ENCODE peak calls at places on chromosomes 2 and 18, in four cellular contexts. P is K562, Z is GM12878, H is HepG2. T is an unnamed sample.

GRCh38 chr2:47402555-47402804 is 476 bp upstream of the MSH2 start:
- DNase-seq in P (no peak), Z (no peak), H (no peak), T (no peak)

GRCh38 chr2:69979902-69980301 is 18.5 kb upstream of the ASPRV1 start:
- DNase-seq in P (no peak), Z (no peak), H (no peak), T (no peak)

GRCh38 chr2:73035899-73036778 is 35.4 kb downstream of the SFXN5 start:
- DNase-seq in P (peak), Z (no peak), H (peak), T (no peak)

GRCh38 chr2:216837740-216838139 is 22.1 kb downstream of the TNP1 start:
- DNase-seq in P (no peak), Z (no peak), H (no peak), T (no peak)

GRCh38 chr2:174951746-174952145 is 53.4 kb downstream of the CHN1 start:
- DNase-seq in P (no peak), Z (no peak), H (no peak), T (no peak)

GRCh38 chr2:234981197-234982095 is 29.6 kb downstream of the SH3BP4 start:
- DNase-seq in P (no peak), Z (no peak), H (peak), T (peak)

GRCh38 chr2:39377226-39377939 is 59.7 kb downstream of the MAP4K3 start:
- DNase-seq in P (peak), Z (peak), H (no peak), T (no peak)

GRCh38 chr18:50637961-50638622 is 78.2 kb downstream of the MAPK4 start:
- DNase-seq in P (no peak), Z (no peak), H (no peak), T (no peak)

GRCh38 chr2:230231251-230231650 is 5.7 kb downstream of the SP140 start:
- DNase-seq in P (no peak), Z (no peak), H (no peak), T (no peak)

GRCh38 chr2:113111823-113112287 is 15.5 kb upstream of the IL1RN start:
- DNase-seq in P (no peak), Z (no peak), H (no peak), T (no peak)

GRCh38 chr2:129192841-129193253 is 786.6 kb upstream of the RAB6C start:
- DNase-seq in P (no peak), Z (no peak), H (no peak), T (no peak)

GRCh38 chr2:155145758-155146229 is 447.3 kb downstream of the KCNJ3 start:
- DNase-seq in P (no peak), Z (peak), H (no peak), T (no peak)

GRCh38 chr2:223941579-223942277 is 3.4 kb downstream of the WDFY1 start:
- DNase-seq in P (no peak), Z (peak), H (no peak), T (peak)

GRCh38 chr2:38277245-38278119 is 99.6 kb downstream of the ATL2 start:
- DNase-seq in P (no peak), Z (no peak), H (peak), T (no peak)

GRCh38 chr2:128260239-128261138 is 58.2 kb downstream of the HS6ST1 start:
- DNase-seq in P (no peak), Z (no peak), H (peak), T (peak)

GRCh38 chr18:7754725-7755181 is 187.6 kb downstream of the PTPRM start:
- DNase-seq in P (no peak), Z (no peak), H (peak), T (no peak)

GRCh38 chr2:197647961-197648690 is 27.3 kb downstream of the RFTN2 start:
- DNase-seq in P (no peak), Z (no peak), H (no peak), T (peak)

GRCh38 chr2:120674246-120675170 is 61.2 kb upstream of the GLI2 start:
- DNase-seq in P (no peak), Z (no peak), H (no peak), T (no peak)

GRCh38 chr2:224954980-224955379 is 87.3 kb downstream of the DOCK10 start:
- DNase-seq in P (no peak), Z (no peak), H (no peak), T (no peak)

GRCh38 chr2:239548491-239548890 is 147.7 kb upstream of the HDAC4 start:
- DNase-seq in P (no peak), Z (no peak), H (no peak), T (no peak)

GRCh38 chr2:147173186-147173575 is 671.6 kb upstream of the ACVR2A start:
- DNase-seq in P (no peak), Z (no peak), H (peak), T (no peak)

GRCh38 chr18:79850731-79851130 is 53.0 kb downstream of the KCNG2 start:
- DNase-seq in P (no peak), Z (no peak), H (no peak), T (no peak)

GRCh38 chr2:135424849-135425248 is 106.2 kb downstream of the ZRANB3 start:
- DNase-seq in P (no peak), Z (no peak), H (no peak), T (no peak)

DNA sequence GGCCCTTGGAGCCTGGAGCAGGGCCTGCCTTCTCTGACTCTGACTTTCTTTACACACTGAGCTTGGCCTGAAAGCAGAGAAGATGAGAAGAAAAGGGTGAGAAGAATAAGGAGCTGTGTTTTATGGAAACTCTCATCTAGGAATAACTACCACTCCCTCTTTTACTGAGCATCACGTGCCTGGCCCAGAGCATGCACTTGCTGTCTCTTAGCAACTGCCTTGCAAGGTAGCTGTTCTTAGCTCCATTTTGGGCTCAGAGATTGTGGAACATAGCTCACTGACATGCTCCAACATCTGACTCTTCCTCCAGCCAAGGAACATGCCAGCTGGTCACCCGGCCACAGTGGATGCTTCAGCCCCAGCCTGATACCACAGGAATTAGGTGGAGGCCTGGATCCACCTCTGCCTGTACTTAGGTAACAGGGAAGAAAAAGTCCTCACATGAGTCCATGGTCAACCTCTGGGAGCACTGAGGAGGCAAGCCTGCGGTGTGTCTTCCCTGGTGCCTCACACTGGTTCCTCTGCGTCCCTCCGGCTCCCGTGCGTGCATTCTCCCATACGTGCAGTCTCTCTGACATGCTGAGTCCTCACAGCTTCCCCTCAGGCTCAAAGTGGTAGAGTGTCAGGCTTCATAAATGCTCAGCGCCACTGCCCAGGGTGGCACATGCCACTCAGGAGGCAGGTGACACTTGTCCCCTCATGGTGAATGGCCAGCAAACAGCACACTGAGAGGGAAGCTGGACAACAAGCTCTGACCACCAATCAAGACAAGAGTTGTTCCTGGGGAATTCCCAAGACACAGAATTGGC is 35.7 kb downstream of the AMER3 start:
- DNase-seq in P (no peak), Z (no peak), H (no peak), T (no peak)
- TF ChIP-seq MYC in P (no peak), Z (no peak), H (no peak), T (no peak)

GRCh38 chr2:122098301-122098700 is 342.9 kb downstream of the TSN start:
- DNase-seq in P (no peak), Z (no peak), H (no peak), T (no peak)

GRCh38 chr2:122096788-122097187 is 341.3 kb downstream of the TSN start:
- DNase-seq in P (no peak), Z (no peak), H (no peak), T (no peak)

DNA sequence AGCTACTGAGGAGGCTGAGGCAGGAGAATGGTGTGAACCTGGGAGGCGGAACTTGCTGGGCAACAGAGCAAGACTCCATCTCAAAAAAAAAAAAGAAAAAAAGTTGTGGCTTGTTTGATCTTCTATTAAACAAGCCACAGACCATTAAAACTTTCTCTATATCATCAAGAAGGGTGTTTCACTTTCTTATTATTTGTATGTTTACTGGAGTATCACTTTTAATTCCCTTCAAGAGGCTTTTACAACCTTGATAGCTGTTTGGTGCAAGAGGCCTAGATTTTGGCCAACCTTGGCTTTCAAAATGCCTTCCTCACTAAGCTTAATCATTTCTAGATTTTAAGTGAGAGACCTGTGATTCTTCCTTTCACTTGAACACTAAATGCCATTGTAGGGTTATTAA is 339.1 kb downstream of the TSN start:
- DNase-seq in P (no peak), Z (peak), H (no peak), T (no peak)
- TF ChIP-seq POLR2AphosphoS5 in P (no peak), Z (no peak), H (no peak), T (no peak)

GRCh38 chr18:48595703-48596218 is 56.9 kb downstream of the CTIF start:
- DNase-seq in P (no peak), Z (no peak), H (no peak), T (no peak)

GRCh38 chr18:48589797-48590519 is 51.1 kb downstream of the CTIF start:
- DNase-seq in P (no peak), Z (no peak), H (no peak), T (no peak)

GRCh38 chr18:48594725-48595124 is 55.9 kb downstream of the CTIF start:
- DNase-seq in P (no peak), Z (no peak), H (no peak), T (no peak)

GRCh38 chr18:48592540-48592939 is 53.7 kb downstream of the CTIF start:
- DNase-seq in P (peak), Z (no peak), H (no peak), T (no peak)

GRCh38 chr18:48590678-48591077 is 51.8 kb downstream of the CTIF start:
- DNase-seq in P (no peak), Z (no peak), H (no peak), T (no peak)
- H3K4me2 ChIP-seq in P (no peak), Z (no peak), H (no peak), T (no peak)

DNA sequence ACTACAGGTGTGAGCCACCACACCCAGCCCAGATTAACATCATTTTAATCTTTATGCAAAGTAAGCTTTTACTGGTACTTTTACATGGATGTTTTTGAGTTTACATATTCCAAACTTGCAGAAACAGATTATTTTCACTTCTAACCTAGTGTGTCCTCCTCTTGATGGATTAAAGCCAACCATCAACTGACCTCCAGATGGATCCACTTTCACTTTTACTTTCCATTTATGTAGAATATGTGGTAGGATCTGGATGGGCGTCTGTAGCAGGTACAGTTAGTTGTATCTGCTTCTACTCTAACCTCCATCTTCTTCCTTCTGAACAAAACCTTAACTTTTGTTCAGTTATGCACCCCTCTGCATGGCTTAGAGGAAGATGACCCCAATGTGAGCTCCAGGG is 264.1 kb downstream of the CDH20 start:
- DNase-seq in P (no peak), Z (no peak), H (no peak), T (no peak)
- TF ChIP-seq MYC in P (no peak), Z (no peak), H (no peak), T (no peak)

DNA sequence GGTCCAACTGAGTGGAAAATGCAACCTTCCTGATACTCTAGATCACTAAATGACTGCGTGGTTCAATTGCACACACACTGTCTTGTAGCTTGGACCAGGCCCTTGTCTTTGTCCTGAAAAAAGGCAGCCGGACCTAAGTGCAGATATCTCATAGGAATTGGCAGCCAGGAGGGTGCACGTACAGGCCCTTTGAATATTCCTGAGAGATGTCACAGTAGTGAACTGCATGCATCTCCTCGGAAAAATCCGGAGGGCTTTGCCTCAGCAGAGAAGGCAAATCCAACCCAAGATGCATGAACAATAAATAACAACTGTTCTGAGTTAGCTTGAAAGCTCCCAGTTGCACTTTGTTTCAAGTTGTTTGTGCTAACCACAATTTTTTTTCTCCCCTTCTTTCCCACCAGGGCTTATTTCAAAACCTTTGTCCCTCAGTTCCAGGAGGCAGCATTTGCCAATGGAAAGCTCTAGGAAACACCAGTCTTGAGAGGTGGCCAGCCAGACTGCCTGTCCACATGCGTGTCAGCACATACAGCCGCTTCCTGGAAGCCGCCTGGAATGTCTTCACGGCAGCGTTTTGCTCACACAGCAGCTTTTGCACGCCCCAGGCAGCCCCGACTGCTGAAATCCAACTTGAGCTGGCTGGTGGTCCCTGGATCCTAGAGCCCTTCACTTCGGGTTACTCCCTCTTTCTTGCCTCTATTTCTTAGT is 54.5 kb upstream of the FOSL2 start:
- DNase-seq in P (no peak), Z (no peak), H (no peak), T (peak)
- TF ChIP-seq POLR2AphosphoS5 in P (no peak), Z (no peak), H (no peak), T (no peak)

GRCh38 chr2:26901326-26902183 is 53.6 kb downstream of the DPYSL5 start:
- DNase-seq in P (no peak), Z (no peak), H (no peak), T (no peak)
- H3K4me2 ChIP-seq in P (no peak), Z (no peak), H (no peak), T (no peak)

GRCh38 chr2:15262792-15263191 is 298.3 kb downstream of the NBAS start:
- DNase-seq in P (no peak), Z (no peak), H (no peak), T (no peak)

GRCh38 chr2:15260196-15260595 is 300.9 kb downstream of the NBAS start:
- DNase-seq in P (no peak), Z (no peak), H (no peak), T (no peak)

GRCh38 chr2:15253817-15254216 is 307.3 kb downstream of the NBAS start:
- DNase-seq in P (peak), Z (no peak), H (no peak), T (no peak)

GRCh38 chr2:15260813-15261212 is 300.3 kb downstream of the NBAS start:
- DNase-seq in P (no peak), Z (no peak), H (no peak), T (no peak)

DNA sequence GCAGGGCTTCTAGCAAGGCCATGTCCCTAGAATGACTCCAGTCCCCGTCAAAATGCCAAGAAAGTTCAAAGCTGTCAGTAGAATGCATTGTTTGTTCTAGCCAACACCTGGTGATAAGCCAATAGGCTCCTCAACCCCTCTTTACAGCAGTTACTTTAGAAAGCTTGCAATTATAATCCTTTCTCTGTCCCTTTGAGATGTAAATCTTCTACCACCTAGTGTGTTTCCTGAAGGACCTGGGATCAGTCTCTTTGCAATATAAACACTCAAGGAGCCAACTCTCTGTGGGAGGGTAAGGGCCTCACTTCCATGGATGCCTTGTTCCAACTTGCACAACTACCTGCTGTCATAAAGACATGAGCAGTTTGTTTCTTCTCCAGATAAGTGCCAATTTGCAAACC is 301.8 kb downstream of the NBAS start:
- DNase-seq in P (no peak), Z (no peak), H (no peak), T (no peak)
- TF ChIP-seq MYC in P (no peak), Z (no peak), H (no peak), T (no peak)